ENCODE peak calls at places on chromosome 21, in eight cellular contexts. J is KBM-7; U is stimulated activated CD8-positive, alpha-beta memory T cell treated with anti-CD3 and anti-CD28 coated beads, Interleukin-12 subunit alpha, Interleukin-12 subunit beta, amount 100 ng/mL, for 4 hours; S is NCI-H1417 treated with DMSO at 0.1 percent for 48 hours; R is substantia nigra; K is activated CD4-positive, alpha-beta T cell treated with anti-CD3 and anti-CD28 coated beads, Interleukin-2, amount 10 ng/mL, durations not matched to agents 7 days and 5 days; X is psoas muscle; T is breast epithelium. F is an unnamed sample.

GRCh38 chr21:41316200-41316599 is 401 bp upstream of the FAM3B start:
- DNase-seq in J (no peak), U (no peak), S (no peak), R (no peak), K (no peak), X (no peak), T (no peak), F (no peak)

GRCh38 chr21:42562816-42563215 is 49.2 kb downstream of the SLC37A1 start:
- DNase-seq in J (no peak), U (no peak), S (no peak), R (no peak), K (no peak), X (no peak), T (no peak), F (no peak)

GRCh38 chr21:27023186-27023585 is 56.3 kb upstream of the ADAMTS5 start:
- DNase-seq in J (no peak), U (no peak), S (no peak), R (no peak), K (no peak), X (no peak), T (no peak), F (no peak)

GRCh38 chr21:15301014-15301413 is 236.2 kb upstream of the NRIP1 start:
- DNase-seq in J (peak), U (no peak), S (no peak), R (no peak), K (no peak), X (no peak), T (no peak), F (peak)

GRCh38 chr21:43305336-43305665 is 121.6 kb downstream of the SIK1 start:
- DNase-seq in J (no peak), U (no peak), S (no peak), R (no peak), K (no peak), X (no peak), T (no peak), F (no peak)

GRCh38 chr21:16239659-16240265 is 510.0 kb downstream of the USP25 start:
- DNase-seq in J (no peak), U (no peak), S (no peak), R (no peak), K (no peak), X (peak), T (no peak), F (peak)

GRCh38 chr21:38716942-38717341 is 88.8 kb upstream of the ETS2 start:
- DNase-seq in J (no peak), U (no peak), S (no peak), R (no peak), K (no peak), X (no peak), T (no peak), F (no peak)

GRCh38 chr21:38990424-38990794 is 184.7 kb downstream of the ETS2 start:
- DNase-seq in J (no peak), U (no peak), S (peak), R (no peak), K (no peak), X (no peak), T (no peak), F (no peak)

GRCh38 chr21:43944181-43944633 is 67.9 kb upstream of the TRAPPC10 start:
- DNase-seq in J (no peak), U (no peak), S (no peak), R (no peak), K (no peak), X (no peak), T (no peak), F (no peak)

GRCh38 chr21:46393451-46393940 is 65.2 kb upstream of the DIP2A start:
- DNase-seq in J (no peak), U (no peak), S (no peak), R (no peak), K (no peak), X (peak), T (no peak), F (no peak)

F was measured in gastrocnemius medialis.